ENCODE peak calls at places on chromosomes 13 and 19, in ten cellular contexts. O is breast epithelium, T is ovary, B is thoracic aorta, H is fibroblast of lung, M is transverse colon, W is fibroblast of pulmonary artery, P is BE2C, A is heart right ventricle, N is epithelial cell of proximal tubule. D is an unnamed sample.

GRCh38 chr19:9986787-9987281 is 23.5 kb downstream of the COL5A3 start:
- DNase-seq in O (peak; percentile 32), T (peak; percentile 55), B (peak; percentile 28), H (peak; percentile 56), M (peak; percentile 13), W (peak; percentile 44), P (no peak), A (peak; percentile 54), N (no peak), D (no peak)

GRCh38 chr19:42253245-42254082 is 1.5 kb downstream of the ERF start:
- DNase-seq in O (peak; percentile 66), T (peak; percentile 76), B (no peak), H (peak; percentile 43), M (peak; percentile 73), W (peak; percentile 48), P (peak; percentile 66), A (peak; percentile 66), N (no peak), D (peak; percentile 56)

GRCh38 chr13:28530729-28531194 is 35.8 kb upstream of the FLT1 start:
- DNase-seq in O (no peak), T (no peak), B (no peak), H (no peak), M (no peak), W (peak; percentile 50), P (no peak), A (no peak), N (no peak), D (peak; percentile 39)

GRCh38 chr13:46679369-46680180 is 117.4 kb downstream of the ESD start:
- DNase-seq in O (no peak), T (peak; percentile 34), B (no peak), H (peak; percentile 32), M (peak; percentile 42), W (peak; percentile 71), P (peak; percentile 40), A (peak; percentile 60), N (peak; percentile 64), D (peak; percentile 77)

GRCh38 chr19:12629215-12629614 is 18.5 kb downstream of the ZNF791 start:
- DNase-seq in O (no peak), T (no peak), B (no peak), H (no peak), M (no peak), W (no peak), P (no peak), A (no peak), N (no peak), D (no peak)

GRCh38 chr13:83168575-83168974 is 713.7 kb downstream of the SLITRK1 start:
- DNase-seq in O (no peak), T (no peak), B (no peak), H (peak; percentile 20), M (no peak), W (no peak), P (no peak), A (no peak), N (no peak), D (peak; percentile 22)

GRCh38 chr19:38264486-38265212 is at the start of gene SPINT2:
- DNase-seq in O (no peak), T (no peak), B (no peak), H (no peak), M (no peak), W (no peak), P (no peak), A (no peak), N (no peak), D (no peak)

GRCh38 chr19:38081547-38082255 is 142.3 kb downstream of the DPF1 start:
- DNase-seq in O (no peak), T (no peak), B (no peak), H (no peak), M (no peak), W (no peak), P (no peak), A (no peak), N (no peak), D (no peak)

GRCh38 chr19:14385492-14385891 is 4.2 kb downstream of the ADGRE5 start:
- DNase-seq in O (no peak), T (no peak), B (no peak), H (no peak), M (no peak), W (no peak), P (no peak), A (no peak), N (no peak), D (no peak)
- H3K4me3 ChIP-seq in O (no peak overlapping the region), T (no peak overlapping the region), B (peak overlapping the region; percentile 98), H (no peak overlapping the region), M (no peak overlapping the region), W (no peak overlapping the region), P (no peak overlapping the region), A (no peak overlapping the region), N (no peak overlapping the region), D (no peak overlapping the region)

DNA sequence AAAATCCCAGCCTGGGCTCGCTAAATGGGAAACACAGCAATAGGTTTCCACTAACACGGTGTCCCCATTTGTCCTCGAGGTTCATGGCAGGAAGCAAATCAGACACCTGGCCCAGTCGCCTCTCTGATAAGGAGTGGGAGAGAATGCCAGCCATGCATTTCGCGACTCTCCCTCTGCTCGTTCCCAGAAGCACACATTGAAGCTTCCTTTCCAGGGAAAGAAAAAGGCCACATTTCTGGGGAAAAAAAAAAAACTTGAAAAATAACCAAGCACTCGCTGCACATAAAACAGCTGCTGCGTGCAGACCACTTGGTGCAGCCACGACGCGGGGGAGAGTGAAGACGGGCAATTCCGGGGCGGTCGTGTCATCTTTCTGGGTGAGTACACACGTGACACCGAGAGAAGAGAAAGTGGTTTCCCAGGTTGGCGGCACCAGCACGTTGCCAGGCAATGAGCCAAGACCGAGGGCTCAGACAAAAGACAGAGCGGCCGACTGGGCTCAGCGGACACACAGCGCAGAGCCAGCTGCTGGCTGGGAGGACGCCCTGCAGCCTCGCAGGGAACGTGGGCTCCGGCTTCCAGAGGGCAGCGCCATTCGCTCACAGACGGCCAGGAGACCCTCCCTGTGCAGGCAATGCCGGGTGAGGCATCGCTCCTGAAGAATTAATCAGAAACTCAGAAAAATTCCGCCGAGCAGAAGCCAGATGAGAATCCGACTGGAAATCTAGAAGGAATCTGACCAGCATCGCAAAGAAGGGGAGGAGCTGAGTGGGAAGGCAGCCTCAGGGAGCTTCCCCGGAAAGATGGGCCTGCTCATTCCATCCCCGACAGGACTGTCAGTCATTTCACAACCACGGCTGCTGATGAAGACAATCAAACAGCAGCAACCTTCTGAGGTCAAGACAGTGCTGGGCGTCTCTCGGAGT is 83.2 kb upstream of the IRS2 start:
- DNase-seq in O (peak; percentile 35), T (peak; percentile 86), B (peak; percentile 16), H (peak; percentile 70), M (peak; percentile 64), W (peak; percentile 85), P (peak; percentile 90), A (peak; percentile 80), N (peak; percentile 41), D (peak; percentile 75)
- TF ChIP-seq CTCF in O (no peak), T (peak; percentile 10), B (peak; percentile 38), H (peak; percentile 17), M (no peak), W (peak; percentile 44), P (peak; percentile 48), A (peak; percentile 39), N (peak; percentile 47), D (peak; percentile 30)

DNA sequence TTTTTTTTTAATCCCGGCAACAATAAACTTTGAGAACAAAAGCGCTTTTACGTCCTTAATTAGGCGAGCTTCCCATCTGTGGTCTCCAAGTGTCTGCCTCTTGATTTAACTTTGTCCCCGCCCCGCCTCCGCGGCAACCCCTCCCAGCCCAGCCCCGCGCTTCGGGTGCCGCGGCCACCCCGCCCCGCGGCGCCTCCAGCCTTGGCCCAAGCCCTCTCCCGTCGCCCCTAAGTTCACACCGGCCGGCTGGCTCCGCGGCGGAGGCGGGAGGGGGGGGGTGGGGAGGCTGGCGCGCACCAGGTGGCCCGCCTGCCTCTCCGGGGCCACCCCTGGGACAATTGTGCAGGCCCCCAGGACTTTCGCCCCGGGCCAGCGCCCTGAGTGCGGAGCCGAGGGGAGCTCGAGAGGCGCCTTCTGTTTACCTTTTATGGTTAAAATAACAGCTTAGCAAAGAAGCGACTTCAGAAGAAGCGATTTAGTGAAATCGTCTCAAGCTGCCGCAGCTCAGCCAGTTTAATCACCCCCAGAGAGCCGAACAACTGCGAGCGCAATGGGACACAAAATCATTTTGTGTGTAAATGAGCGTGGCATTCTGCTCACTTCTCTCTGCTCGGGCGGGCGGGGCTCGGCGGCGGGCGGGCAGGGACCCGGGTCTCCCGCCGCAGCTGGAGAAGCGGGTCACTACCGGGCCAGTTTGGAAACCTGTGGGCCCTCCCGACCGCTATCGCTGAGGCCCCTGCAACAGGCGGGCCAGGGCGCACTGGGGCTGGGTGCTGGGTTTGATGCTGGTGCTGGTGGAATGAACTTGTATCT is 1.4 kb downstream of the KCTD15 start:
- DNase-seq in O (no peak), T (peak; percentile 73), B (no peak), H (peak; percentile 58), M (peak; percentile 73), W (peak; percentile 52), P (peak; percentile 41), A (peak; percentile 71), N (no peak), D (peak; percentile 66)
- H3K4me3 ChIP-seq in O (peak overlapping the region; percentile 61), T (peak overlapping the region; percentile 66), B (peak overlapping the region; percentile 91), H (peak overlapping the region; percentile 51), M (peak overlapping the region; percentile 80), W (peak overlapping the region; percentile 76), P (peak overlapping the region; percentile 85), A (peak overlapping the region; percentile 89), N (peak overlapping the region; percentile 48), D (peak overlapping the region; percentile 79)

GRCh38 chr19:15448014-15448777 is 1.6 kb downstream of the WIZ start:
- DNase-seq in O (no peak), T (no peak), B (no peak), H (no peak), M (no peak), W (no peak), P (no peak), A (no peak), N (no peak), D (no peak)
- TF ChIP-seq CTCF in O (no peak), T (no peak), B (no peak), H (no peak), M (no peak), W (no peak), P (no peak), A (no peak), N (no peak), D (no peak)

DNA sequence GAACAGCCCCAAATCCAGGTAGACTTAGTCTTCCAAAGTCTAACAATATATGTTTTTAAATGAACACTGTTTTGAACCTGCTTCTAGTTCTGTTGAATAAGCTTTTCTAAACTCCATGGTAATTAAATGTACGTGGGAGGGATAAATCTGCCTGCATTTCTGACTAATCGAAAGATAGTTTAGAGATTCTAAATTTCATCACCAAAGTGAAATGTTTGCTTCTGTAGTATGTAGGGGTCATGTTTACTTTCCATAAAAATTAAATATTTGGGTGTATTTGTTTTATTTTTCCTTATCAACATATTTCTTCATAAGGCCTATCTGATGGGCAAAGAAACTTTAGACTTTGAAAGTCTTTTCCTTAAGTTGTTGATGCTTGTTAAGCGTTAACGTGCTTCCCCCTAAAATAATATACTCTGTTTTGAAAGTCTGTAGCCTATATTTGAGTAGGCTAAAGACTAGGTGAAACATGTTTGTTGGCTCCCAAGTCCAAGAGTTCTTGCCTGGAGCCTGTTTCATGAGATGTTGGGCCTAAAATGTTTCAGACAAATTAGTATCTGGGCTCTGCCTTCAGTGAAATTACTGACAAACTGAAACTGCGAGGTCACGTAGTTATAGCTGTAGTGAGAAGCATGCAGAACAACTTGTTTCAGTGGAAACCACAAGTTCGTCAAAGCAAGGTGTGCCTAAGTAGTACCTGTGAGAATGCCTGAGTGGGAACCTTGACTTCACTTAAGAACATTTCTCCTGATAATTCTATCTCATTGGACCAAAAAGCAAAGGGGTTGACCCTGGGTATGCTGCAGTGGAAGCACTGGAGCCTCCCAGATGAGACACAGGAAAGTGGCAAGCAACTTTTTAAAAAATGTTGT is 126.2 kb downstream of the LMO7 start:
- DNase-seq in O (no peak), T (no peak), B (no peak), H (no peak), M (no peak), W (no peak), P (no peak), A (no peak), N (no peak), D (peak; percentile 22)
- H3K4me3 ChIP-seq in O (no peak overlapping the region), T (peak overlapping the region; percentile 33), B (peak overlapping the region; percentile 63), H (peak overlapping the region; percentile 25), M (peak overlapping the region; percentile 45), W (peak overlapping the region; percentile 39), P (no peak overlapping the region), A (peak overlapping the region; percentile 41), N (peak overlapping the region; percentile 54), D (peak overlapping the region; percentile 8)

D was measured in cardiac fibroblast.